ENCODE peak calls at places on chromosome 10, in eight cellular contexts. G, F, S, L, J, V, R and B are unnamed samples.

GRCh38 chr10:72753760-72754231 is 61.9 kb downstream of the MCU start:
- DNase-seq in G (no peak), F (no peak), S (peak), L (no peak), J (no peak), V (no peak), R (no peak), B (no peak)

GRCh38 chr10:47076949-47077348 is 165.7 kb downstream of the PTPN20 start:
- DNase-seq in G (peak), F (no peak), S (no peak), L (no peak), J (no peak), V (no peak), R (no peak), B (no peak)

GRCh38 chr10:119450606-119451304 is 91.8 kb downstream of the RGS10 start:
- DNase-seq in G (peak), F (no peak), S (no peak), L (peak), J (no peak), V (peak), R (no peak), B (no peak)

GRCh38 chr10:103168436-103168835 is 24.6 kb downstream of the NT5C2 start:
- DNase-seq in G (peak), F (no peak), S (no peak), L (peak), J (no peak), V (peak), R (no peak), B (no peak)

GRCh38 chr10:103653581-103654020 is 160.1 kb downstream of the NEURL1 start:
- DNase-seq in G (no peak), F (no peak), S (peak), L (no peak), J (no peak), V (peak), R (peak), B (no peak)

GRCh38 chr10:127123626-127124025 is 72.8 kb downstream of the INSYN2A start:
- DNase-seq in G (no peak), F (no peak), S (no peak), L (no peak), J (no peak), V (no peak), R (no peak), B (no peak)

GRCh38 chr10:99329238-99329890 is at the start of gene CNNM1:
- DNase-seq in G (no peak), F (no peak), S (peak), L (peak), J (no peak), V (peak), R (peak), B (no peak)

GRCh38 chr10:33377658-33378025 is 43.2 kb upstream of the NRP1 start:
- DNase-seq in G (peak), F (no peak), S (no peak), L (peak), J (peak), V (peak), R (no peak), B (no peak)

GRCh38 chr10:60291354-60291930 is 98.2 kb downstream of the ANK3 start:
- DNase-seq in G (no peak), F (no peak), S (no peak), L (no peak), J (no peak), V (no peak), R (no peak), B (no peak)

GRCh38 chr10:60896033-60896432 is 48.0 kb downstream of the RHOBTB1 start:
- DNase-seq in G (peak), F (no peak), S (no peak), L (peak), J (no peak), V (no peak), R (no peak), B (no peak)

GRCh38 chr10:21352886-21353285 is 172.6 kb downstream of the SKIDA1 start:
- DNase-seq in G (no peak), F (no peak), S (no peak), L (no peak), J (no peak), V (no peak), R (no peak), B (no peak)

GRCh38 chr10:59465089-59465488 is 102.7 kb upstream of the FAM13C start:
- DNase-seq in G (peak), F (no peak), S (peak), L (peak), J (no peak), V (peak), R (no peak), B (peak)

GRCh38 chr10:60236869-60237524 is 152.7 kb downstream of the ANK3 start:
- DNase-seq in G (no peak), F (peak), S (no peak), L (peak), J (no peak), V (no peak), R (peak), B (peak)

GRCh38 chr10:96413151-96413787 is 54.5 kb upstream of the OPALIN start:
- DNase-seq in G (no peak), F (no peak), S (no peak), L (peak), J (no peak), V (no peak), R (peak), B (peak)

GRCh38 chr10:7056216-7056615 is 354.6 kb downstream of the SFMBT2 start:
- DNase-seq in G (no peak), F (no peak), S (no peak), L (no peak), J (no peak), V (no peak), R (no peak), B (no peak)

GRCh38 chr10:104796817-104797216 is 155.7 kb downstream of the SORCS3 start:
- DNase-seq in G (no peak), F (no peak), S (no peak), L (no peak), J (no peak), V (no peak), R (no peak), B (no peak)

GRCh38 chr10:46546591-46547330 is 9.7 kb downstream of the GPRIN2 start:
- DNase-seq in G (no peak), F (no peak), S (no peak), L (no peak), J (no peak), V (peak), R (peak), B (no peak)

GRCh38 chr10:126422561-126422960 is 34.3 kb upstream of the ADAM12 start:
- DNase-seq in G (peak), F (no peak), S (no peak), L (peak), J (no peak), V (peak), R (no peak), B (no peak)

GRCh38 chr10:100808851-100809250 is 63.5 kb downstream of the PAX2 start:
- DNase-seq in G (no peak), F (no peak), S (no peak), L (no peak), J (no peak), V (no peak), R (no peak), B (no peak)

GRCh38 chr10:60962946-60963345 is 19.0 kb upstream of the RHOBTB1 start:
- DNase-seq in G (peak), F (no peak), S (no peak), L (peak), J (no peak), V (no peak), R (no peak), B (no peak)

GRCh38 chr10:15262036-15262713 is 93.7 kb upstream of the NMT2 start:
- DNase-seq in G (peak), F (no peak), S (no peak), L (peak), J (no peak), V (peak), R (peak), B (no peak)

GRCh38 chr10:18402766-18403346 is 248.5 kb downstream of the NSUN6 start:
- DNase-seq in G (peak), F (no peak), S (no peak), L (no peak), J (no peak), V (no peak), R (no peak), B (no peak)

GRCh38 chr10:126097558-126098215 is 201.3 kb downstream of the FANK1 start:
- DNase-seq in G (no peak), F (no peak), S (no peak), L (no peak), J (no peak), V (no peak), R (no peak), B (peak)

GRCh38 chr10:131996508-131997365 is 15.0 kb upstream of the BNIP3 start:
- DNase-seq in G (no peak), F (no peak), S (no peak), L (no peak), J (no peak), V (no peak), R (no peak), B (no peak)

GRCh38 chr10:127907411-127908105 is 655 bp downstream of the PTPRE start:
- DNase-seq in G (no peak), F (no peak), S (no peak), L (no peak), J (no peak), V (peak), R (peak), B (no peak)

GRCh38 chr10:99595770-99596465 is 24.3 kb downstream of the SLC25A28 start:
- DNase-seq in G (no peak), F (no peak), S (peak), L (no peak), J (no peak), V (no peak), R (no peak), B (no peak)

GRCh38 chr10:33327750-33328149 is 6.7 kb downstream of the NRP1 start:
- DNase-seq in G (peak), F (no peak), S (peak), L (peak), J (no peak), V (peak), R (no peak), B (no peak)

GRCh38 chr10:94083662-94084323 is 90.1 kb downstream of the PLCE1 start:
- DNase-seq in G (no peak), F (no peak), S (no peak), L (no peak), J (no peak), V (no peak), R (no peak), B (no peak)

GRCh38 chr10:17456032-17456548 is 1.7 kb upstream of the ST8SIA6 start:
- DNase-seq in G (no peak), F (no peak), S (no peak), L (no peak), J (no peak), V (no peak), R (no peak), B (no peak)

GRCh38 chr10:72039377-72039776 is 49.0 kb downstream of the SPOCK2 start:
- DNase-seq in G (no peak), F (no peak), S (no peak), L (no peak), J (no peak), V (no peak), R (no peak), B (no peak)

GRCh38 chr10:102505462-102506115 is 1.8 kb downstream of the SUFU start:
- DNase-seq in G (no peak), F (no peak), S (peak), L (no peak), J (no peak), V (no peak), R (no peak), B (no peak)

GRCh38 chr10:7686351-7687171 is 16.6 kb upstream of the ITIH2 start:
- DNase-seq in G (no peak), F (no peak), S (no peak), L (no peak), J (no peak), V (no peak), R (no peak), B (no peak)

GRCh38 chr10:79403441-79404230 is 41.8 kb downstream of the ZCCHC24 start:
- DNase-seq in G (no peak), F (no peak), S (peak), L (peak), J (no peak), V (peak), R (no peak), B (no peak)

GRCh38 chr10:36412942-36413341 is 712.5 kb upstream of the ANKRD30A start:
- DNase-seq in G (no peak), F (no peak), S (no peak), L (no peak), J (no peak), V (peak), R (no peak), B (no peak)

GRCh38 chr10:31620236-31621151 is 301.5 kb downstream of the ZEB1 start:
- DNase-seq in G (peak), F (no peak), S (peak), L (no peak), J (no peak), V (no peak), R (peak), B (peak)

GRCh38 chr10:92592761-92593552 is at the start of gene KIF11:
- DNase-seq in G (peak), F (peak), S (peak), L (peak), J (peak), V (peak), R (peak), B (peak)

GRCh38 chr10:92594194-92594593 is 1.3 kb downstream of the KIF11 start:
- DNase-seq in G (no peak), F (peak), S (no peak), L (peak), J (no peak), V (peak), R (no peak), B (peak)

GRCh38 chr10:92591550-92592140 is 1.3 kb upstream of the KIF11 start:
- DNase-seq in G (peak), F (peak), S (peak), L (peak), J (peak), V (peak), R (peak), B (peak)

GRCh38 chr10:92595505-92595904 is 2.6 kb downstream of the KIF11 start:
- DNase-seq in G (no peak), F (no peak), S (no peak), L (no peak), J (no peak), V (no peak), R (no peak), B (no peak)

DNA sequence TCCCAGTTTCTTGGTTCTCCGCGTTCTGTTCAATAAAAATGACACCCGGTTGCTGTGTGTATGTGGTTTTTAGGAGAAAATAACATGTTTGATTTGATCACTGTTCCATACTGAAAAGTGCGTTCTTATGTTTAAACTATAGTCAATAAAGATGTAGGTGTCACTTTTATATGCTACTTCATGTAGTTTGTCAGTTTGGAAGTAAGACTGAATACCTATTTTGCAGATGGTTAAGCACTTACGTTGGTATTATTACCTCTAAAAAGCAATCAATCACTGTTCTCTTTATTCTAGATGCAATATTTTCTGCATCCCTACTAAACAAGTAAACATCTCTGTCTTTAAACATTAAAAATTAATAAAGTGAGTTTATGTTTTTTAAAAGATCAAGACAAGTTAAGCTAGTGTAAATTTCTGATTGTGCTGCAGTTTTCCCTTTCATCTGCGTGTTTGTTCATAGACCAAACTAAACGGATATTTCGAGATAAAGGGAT is 670 bp downstream of the KIF11 start:
- DNase-seq in G (no peak), F (no peak), S (no peak), L (peak), J (no peak), V (no peak), R (no peak), B (no peak)
- H3K9ac ChIP-seq in G (peak), F (peak), S (peak), L (peak), J (peak), V (peak), R (peak), B (peak)

DNA sequence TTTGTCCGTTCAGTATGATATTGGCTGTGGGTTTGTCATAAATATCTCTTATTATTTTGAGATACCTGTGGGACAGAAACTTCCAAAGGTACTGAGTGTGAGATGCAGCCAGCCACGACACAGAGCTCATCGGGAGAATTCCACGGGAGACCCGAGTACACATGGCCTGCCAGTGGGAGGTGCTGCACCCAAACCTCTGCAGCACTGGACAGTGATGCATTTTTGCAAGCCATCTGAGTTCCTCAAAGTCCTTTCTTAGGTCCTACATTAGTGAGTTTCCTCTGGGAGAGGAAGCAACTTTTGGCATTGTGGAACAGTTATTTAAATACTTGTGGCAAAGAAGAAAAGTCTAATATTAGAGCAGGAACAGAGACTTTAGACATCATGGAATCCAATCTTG is 77.5 kb downstream of the ARID5B start:
- DNase-seq in G (no peak), F (no peak), S (no peak), L (no peak), J (no peak), V (peak), R (no peak), B (no peak)
- H3K9ac ChIP-seq in G (no peak), F (no peak), S (no peak), L (no peak), J (no peak), V (no peak), R (no peak), B (no peak)

DNA sequence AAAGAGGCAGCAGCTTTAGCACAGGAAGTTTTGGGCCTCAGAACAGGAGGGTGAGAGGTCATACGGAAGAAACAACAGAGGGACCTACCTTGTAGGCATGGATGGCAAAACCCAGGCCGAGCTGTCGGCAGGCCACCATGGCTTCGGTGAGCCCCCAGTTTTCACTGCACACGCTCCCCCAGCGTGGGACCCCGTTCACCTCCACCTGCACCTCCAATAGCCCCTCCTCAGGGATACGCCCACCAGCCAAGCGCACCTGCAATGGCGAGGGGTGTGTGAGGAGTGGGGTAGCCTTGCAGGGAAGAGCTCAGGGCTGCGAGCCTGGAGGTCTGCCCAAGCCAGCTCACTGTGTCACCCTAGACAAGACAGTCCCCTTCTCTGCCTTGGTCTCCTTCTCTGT is 11.3 kb downstream of the LOXL4 start:
- DNase-seq in G (no peak), F (no peak), S (no peak), L (no peak), J (no peak), V (no peak), R (no peak), B (no peak)
- H3K9ac ChIP-seq in G (no peak), F (no peak), S (no peak), L (no peak), J (no peak), V (no peak), R (no peak), B (no peak)

GRCh38 chr10:93074137-93074596 is 474 bp downstream of the CYP26A1 start:
- DNase-seq in G (no peak), F (no peak), S (peak), L (no peak), J (no peak), V (peak), R (no peak), B (peak)
- H3K9ac ChIP-seq in G (no peak), F (peak), S (no peak), L (no peak), J (no peak), V (no peak), R (no peak), B (peak)

DNA sequence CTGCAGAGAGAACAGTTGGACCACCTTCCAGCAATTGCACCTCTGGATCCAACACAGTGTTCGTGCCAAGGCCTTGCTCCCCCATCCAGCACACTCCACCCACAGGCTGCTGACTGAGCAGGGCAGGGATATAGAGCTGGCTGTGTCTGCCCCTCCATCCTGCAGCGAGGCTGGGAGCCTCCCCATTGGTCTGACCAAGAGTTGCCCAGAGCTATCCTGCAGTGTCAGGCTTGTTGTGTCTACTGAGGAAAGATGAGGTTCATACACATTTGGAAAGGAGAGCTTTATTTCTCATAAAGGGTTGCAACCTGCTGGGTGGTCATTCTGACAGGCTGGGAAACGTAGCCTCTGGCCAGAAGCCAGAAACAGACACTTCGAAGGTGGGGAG is 27.1 kb downstream of the PRF1 start:
- DNase-seq in G (no peak), F (peak), S (no peak), L (no peak), J (no peak), V (no peak), R (no peak), B (no peak)
- H3K9ac ChIP-seq in G (no peak), F (peak), S (no peak), L (no peak), J (peak), V (no peak), R (no peak), B (no peak)

DNA sequence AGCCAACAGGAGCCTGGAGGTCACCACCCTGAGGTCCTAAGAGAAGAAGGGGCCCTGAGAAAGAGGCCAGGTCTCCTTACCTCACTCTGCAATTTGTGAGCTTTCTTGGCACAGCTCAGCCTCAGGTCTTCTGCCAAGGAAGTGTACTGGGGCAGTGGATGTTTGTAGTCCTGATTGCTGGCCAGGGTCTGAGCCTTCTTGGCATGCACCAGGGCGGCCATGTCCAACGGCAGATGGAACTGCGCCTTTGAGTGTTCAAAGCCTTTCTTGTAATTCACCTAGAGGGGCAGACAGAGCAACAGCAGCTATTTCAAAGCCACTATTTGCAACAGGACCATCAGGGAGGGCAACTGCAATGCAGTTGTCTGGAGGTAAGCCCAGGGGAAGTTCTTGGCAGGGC is 51.7 kb downstream of the NRAP start:
- DNase-seq in G (no peak), F (no peak), S (no peak), L (no peak), J (no peak), V (no peak), R (no peak), B (no peak)
- H3K9ac ChIP-seq in G (no peak), F (no peak), S (no peak), L (no peak), J (no peak), V (no peak), R (no peak), B (no peak)

GRCh38 chr10:92695679-92696605 is 6.2 kb downstream of the HHEX start:
- DNase-seq in G (peak), F (no peak), S (peak), L (peak), J (no peak), V (no peak), R (no peak), B (peak)
- H3K9ac ChIP-seq in G (peak), F (no peak), S (no peak), L (no peak), J (no peak), V (no peak), R (peak), B (no peak)